ENCODE peak calls at places on chromosome 12, in four cellular contexts. U, I, B and N are unnamed samples.

GRCh38 chr12:92030618-92031017 is 115.0 kb downstream of the BTG1 start:
- DNase-seq in U (no peak), I (no peak), B (no peak), N (no peak)

GRCh38 chr12:64180951-64181350 is 41.1 kb downstream of the KICS2 start:
- DNase-seq in U (no peak), I (peak; percentile 64), B (no peak), N (no peak)

GRCh38 chr12:88419794-88420193 is 160.5 kb downstream of the KITLG start:
- DNase-seq in U (no peak), I (peak; percentile 45), B (no peak), N (no peak)

GRCh38 chr12:1799068-1799881 is 21.1 kb upstream of the LRTM2 start:
- DNase-seq in U (no peak), I (no peak), B (peak; percentile 7), N (no peak)

GRCh38 chr12:132471858-132472255 is 18.1 kb upstream of the FBRSL1 start:
- DNase-seq in U (no peak), I (no peak), B (no peak), N (no peak)

GRCh38 chr12:85983601-85984000 is 109.5 kb downstream of the NTS start:
- DNase-seq in U (no peak), I (no peak), B (no peak), N (no peak)

GRCh38 chr12:100987552-100988277 is 193.1 kb downstream of the ANO4 start:
- DNase-seq in U (no peak), I (peak; percentile 23), B (no peak), N (no peak)

GRCh38 chr12:130775953-130776856 is 60.1 kb upstream of the RIMBP2 start:
- DNase-seq in U (peak; percentile 55), I (peak; percentile 80), B (no peak), N (peak; percentile 49)

GRCh38 chr12:39581592-39581991 is 38.0 kb downstream of the ABCD2 start:
- DNase-seq in U (no peak), I (no peak), B (no peak), N (no peak)

GRCh38 chr12:1691123-1692007 is 495 bp downstream of the ADIPOR2 start:
- DNase-seq in U (no peak), I (no peak), B (no peak), N (no peak)

GRCh38 chr12:93387780-93388179 is 10.1 kb downstream of the NUDT4 start:
- DNase-seq in U (no peak), I (peak; percentile 50), B (no peak), N (no peak)

DNA sequence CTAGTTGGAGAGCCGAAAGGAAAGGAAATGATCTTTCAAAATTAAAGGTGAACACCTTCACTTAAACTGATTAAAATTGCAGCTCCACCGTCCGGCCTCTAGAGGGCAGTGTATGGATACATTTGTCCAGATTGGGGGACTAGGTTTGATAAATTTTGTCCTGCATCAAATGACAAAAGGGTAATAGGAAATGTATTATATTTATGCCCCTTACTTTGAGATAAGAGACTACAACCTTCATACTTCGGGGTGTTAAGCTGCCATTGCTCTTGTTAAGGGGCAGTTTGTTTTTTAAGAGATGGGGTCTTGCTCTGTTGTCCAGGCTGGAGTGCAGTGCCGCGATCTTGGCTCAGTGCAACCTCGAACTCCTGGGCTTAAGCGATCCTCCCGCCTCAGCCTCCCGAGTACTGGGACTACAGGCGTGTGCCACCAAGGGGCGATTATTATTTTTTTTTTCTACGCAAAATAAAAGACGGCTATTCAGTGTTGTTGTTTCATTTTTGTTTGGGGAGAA is 818 bp upstream of the SUOX start:
- DNase-seq in U (no peak), I (peak; percentile 66), B (peak; percentile 73), N (no peak)
- TF ChIP-seq CTCF in U (peak; percentile 78), I (peak; percentile 93), B (peak; percentile 87), N (peak; percentile 83)

GRCh38 chr12:19841451-19841850 is 402.2 kb downstream of the AEBP2 start:
- DNase-seq in U (peak; percentile 32), I (no peak), B (no peak), N (no peak)
- TF ChIP-seq CTCF in U (no peak), I (no peak), B (no peak), N (no peak)

GRCh38 chr12:49225551-49226166 is 36.8 kb upstream of the TUBA1A start:
- DNase-seq in U (no peak), I (no peak), B (no peak), N (no peak)
- TF ChIP-seq CTCF in U (no peak), I (peak; percentile 18), B (no peak), N (no peak)

DNA sequence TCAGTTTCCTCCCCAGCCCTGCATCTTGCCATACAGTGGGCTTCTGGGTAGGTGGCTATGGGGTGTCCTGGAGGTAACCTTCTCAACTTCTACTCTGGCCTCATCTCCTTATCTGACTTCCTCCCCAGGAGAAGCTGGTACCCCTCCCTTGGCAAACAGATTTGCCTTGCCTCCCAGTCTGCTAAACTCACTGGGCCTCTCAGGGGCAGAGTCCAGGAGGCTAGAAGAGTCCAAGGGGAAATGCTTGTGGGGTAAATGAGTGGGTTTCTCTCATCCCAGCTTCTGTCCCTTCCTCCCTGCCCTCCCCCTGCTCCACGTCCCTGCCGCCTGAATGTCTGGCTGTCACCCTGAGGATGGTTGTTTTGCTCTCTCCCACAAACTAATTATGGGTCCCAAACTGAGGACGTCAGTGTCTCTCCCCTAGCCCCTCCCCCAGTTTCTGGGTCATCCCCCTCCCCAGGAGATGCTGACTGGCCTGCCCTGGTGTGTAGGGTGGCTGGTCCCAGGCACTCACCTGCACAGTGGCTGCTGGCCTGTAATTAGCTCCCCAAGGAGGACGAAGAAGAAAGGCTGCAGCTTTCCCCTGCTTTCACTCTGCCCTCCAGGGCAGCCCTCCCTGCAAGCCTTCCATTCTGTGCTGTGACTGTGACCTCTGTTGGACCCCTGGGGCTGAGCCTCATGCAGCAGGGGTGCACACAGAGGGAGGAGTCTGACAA is at the start of gene LRP1-AS:
- DNase-seq in U (no peak), I (no peak), B (no peak), N (no peak)
- TF ChIP-seq CTCF in U (no peak), I (no peak), B (no peak), N (no peak)

DNA sequence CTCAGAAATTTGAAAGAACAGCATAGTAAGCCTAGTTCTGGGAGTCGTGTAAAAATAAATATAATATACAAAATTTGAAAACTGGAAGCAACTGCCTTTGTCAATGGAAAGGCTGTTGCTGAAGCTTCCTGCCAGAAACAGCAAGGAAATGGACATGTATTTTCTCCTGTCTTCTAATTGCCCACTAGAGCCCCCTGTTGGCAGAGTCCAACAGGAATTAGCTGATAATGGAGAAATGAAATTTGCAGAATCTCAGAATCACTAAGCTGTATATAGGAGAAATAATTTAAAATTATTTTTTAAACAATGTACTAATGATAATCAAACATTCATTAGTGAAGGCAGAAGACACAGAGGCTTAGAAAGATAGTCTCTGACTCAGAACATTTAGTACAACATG is 414.8 kb downstream of the SLC6A15 start:
- DNase-seq in U (no peak), I (peak; percentile 3), B (no peak), N (no peak)
- TF ChIP-seq CTCF in U (peak; percentile 58), I (peak; percentile 72), B (no peak), N (peak; percentile 52)

DNA sequence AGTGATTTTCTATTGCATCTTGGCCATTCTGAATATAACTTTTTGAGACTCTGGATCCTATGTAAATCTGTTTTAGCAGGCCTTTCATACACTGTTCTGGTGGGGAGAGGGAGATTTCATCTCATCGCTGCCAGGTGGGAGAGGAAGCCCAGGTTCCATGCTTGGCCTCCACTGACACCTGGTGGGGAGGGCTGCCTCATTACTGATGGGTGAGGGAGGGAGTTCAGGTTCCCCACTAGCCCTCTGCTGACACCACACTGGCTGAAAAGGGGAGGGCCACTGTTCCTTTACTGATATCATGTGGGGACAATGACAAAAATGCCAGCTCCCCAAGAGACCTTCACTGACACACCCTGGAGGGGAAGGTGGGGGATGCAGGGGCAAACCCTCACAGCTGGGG is 2.4 kb upstream of the GALNT8 start:
- DNase-seq in U (no peak), I (no peak), B (no peak), N (no peak)
- TF ChIP-seq CTCF in U (no peak), I (no peak), B (no peak), N (no peak)